ENCODE peak calls at places on chromosomes 2 and 18, in nine cellular contexts. One of them, this sample, is unnamed. For H3K9me3, the result is how much of the 10 kb centered on the place peaks cover.

GRCh38 chr2:61634512-61634911 is 96.4 kb upstream of the XPO1 start:
- DNase-seq in GM12878: no peak
- DNase-seq in transverse colon: no peak
- DNase-seq in esophagus muscularis mucosa: no peak
- DNase-seq in stomach: no peak
- DNase-seq in ovary: no peak
- DNase-seq in tibial nerve: no peak
- DNase-seq in upper lobe of left lung: no peak
- DNase-seq in A549: no peak
- DNase-seq in this sample: no peak

GRCh38 chr18:34494359-34494696 is 215.8 kb upstream of the DTNA start:
- DNase-seq in ovary: no peak
- DNase-seq in stomach: no peak
- DNase-seq in upper lobe of left lung: no peak
- DNase-seq in tibial nerve: no peak
- DNase-seq in transverse colon: no peak
- DNase-seq in A549: no peak
- DNase-seq in GM12878: no peak
- DNase-seq in esophagus muscularis mucosa: no peak
- DNase-seq in this sample: peak

GRCh38 chr18:9403795-9404564 is 69.4 kb downstream of the TWSG1 start:
- DNase-seq in upper lobe of left lung: no peak
- DNase-seq in transverse colon: no peak
- DNase-seq in GM12878: no peak
- DNase-seq in tibial nerve: peak
- DNase-seq in ovary: no peak
- DNase-seq in stomach: no peak
- DNase-seq in A549: no peak
- DNase-seq in esophagus muscularis mucosa: no peak
- DNase-seq in this sample: no peak

GRCh38 chr2:17148298-17149228 is 369.7 kb downstream of the RAD51AP2 start:
- DNase-seq in stomach: peak
- DNase-seq in transverse colon: no peak
- DNase-seq in GM12878: no peak
- DNase-seq in upper lobe of left lung: no peak
- DNase-seq in esophagus muscularis mucosa: no peak
- DNase-seq in tibial nerve: no peak
- DNase-seq in A549: peak
- DNase-seq in ovary: peak
- DNase-seq in this sample: no peak

GRCh38 chr2:239813261-239814135 is 211.6 kb downstream of the NDUFA10 start:
- DNase-seq in GM12878: no peak
- DNase-seq in tibial nerve: no peak
- DNase-seq in upper lobe of left lung: peak
- DNase-seq in esophagus muscularis mucosa: no peak
- DNase-seq in transverse colon: no peak
- DNase-seq in stomach: no peak
- DNase-seq in ovary: no peak
- DNase-seq in A549: no peak
- DNase-seq in this sample: peak

GRCh38 chr2:148021059-148021985 is at the start of gene MBD5:
- DNase-seq in tibial nerve: peak
- DNase-seq in esophagus muscularis mucosa: no peak
- DNase-seq in GM12878: peak
- DNase-seq in upper lobe of left lung: peak
- DNase-seq in stomach: peak
- DNase-seq in A549: peak
- DNase-seq in transverse colon: peak
- DNase-seq in ovary: no peak
- DNase-seq in this sample: peak

GRCh38 chr18:8752329-8752728 is 47.0 kb downstream of the MTCL1 start:
- DNase-seq in ovary: no peak
- DNase-seq in esophagus muscularis mucosa: no peak
- DNase-seq in stomach: no peak
- DNase-seq in GM12878: no peak
- DNase-seq in A549: no peak
- DNase-seq in transverse colon: no peak
- DNase-seq in tibial nerve: no peak
- DNase-seq in upper lobe of left lung: no peak
- DNase-seq in this sample: no peak

GRCh38 chr2:142974288-142975024 is 97.0 kb downstream of the KYNU start:
- DNase-seq in esophagus muscularis mucosa: no peak
- DNase-seq in upper lobe of left lung: no peak
- DNase-seq in ovary: no peak
- DNase-seq in GM12878: no peak
- DNase-seq in transverse colon: no peak
- DNase-seq in tibial nerve: no peak
- DNase-seq in A549: peak
- DNase-seq in stomach: no peak
- DNase-seq in this sample: no peak

GRCh38 chr2:96258393-96259022 is 7.3 kb downstream of the TMEM127 start:
- DNase-seq in A549: no peak
- DNase-seq in upper lobe of left lung: no peak
- DNase-seq in stomach: no peak
- DNase-seq in esophagus muscularis mucosa: no peak
- DNase-seq in tibial nerve: no peak
- DNase-seq in ovary: no peak
- DNase-seq in transverse colon: no peak
- DNase-seq in GM12878: no peak
- DNase-seq in this sample: peak

GRCh38 chr18:33906046-33906445 is 318.7 kb downstream of the NOL4 start:
- DNase-seq in ovary: no peak
- DNase-seq in upper lobe of left lung: no peak
- DNase-seq in tibial nerve: no peak
- DNase-seq in transverse colon: no peak
- DNase-seq in stomach: no peak
- DNase-seq in esophagus muscularis mucosa: no peak
- DNase-seq in GM12878: no peak
- DNase-seq in A549: no peak
- DNase-seq in this sample: no peak

GRCh38 chr18:63439334-63439733 is 17.1 kb upstream of the VPS4B start:
- DNase-seq in esophagus muscularis mucosa: no peak
- DNase-seq in ovary: peak
- DNase-seq in A549: peak
- DNase-seq in upper lobe of left lung: peak
- DNase-seq in transverse colon: peak
- DNase-seq in GM12878: no peak
- DNase-seq in stomach: peak
- DNase-seq in tibial nerve: peak
- DNase-seq in this sample: peak

GRCh38 chr2:7825591-7826312 is 856.1 kb upstream of the ID2 start:
- DNase-seq in transverse colon: no peak
- DNase-seq in esophagus muscularis mucosa: peak
- DNase-seq in ovary: no peak
- DNase-seq in stomach: no peak
- DNase-seq in GM12878: peak
- DNase-seq in upper lobe of left lung: peak
- DNase-seq in A549: peak
- DNase-seq in tibial nerve: no peak
- DNase-seq in this sample: no peak

GRCh38 chr2:2842466-2842865 is 511.4 kb upstream of the MYT1L start:
- DNase-seq in transverse colon: no peak
- DNase-seq in GM12878: no peak
- DNase-seq in ovary: no peak
- DNase-seq in stomach: peak
- DNase-seq in upper lobe of left lung: peak
- DNase-seq in tibial nerve: no peak
- DNase-seq in A549: no peak
- DNase-seq in esophagus muscularis mucosa: no peak
- DNase-seq in this sample: no peak
- H3K9me3 ChIP-seq in transverse colon: under half
- H3K9me3 ChIP-seq in GM12878: under half
- H3K9me3 ChIP-seq in ovary: under half
- H3K9me3 ChIP-seq in stomach: under half
- H3K9me3 ChIP-seq in upper lobe of left lung: under half
- H3K9me3 ChIP-seq in tibial nerve: under half
- H3K9me3 ChIP-seq in A549: under half
- H3K9me3 ChIP-seq in esophagus muscularis mucosa: under half
- H3K9me3 ChIP-seq in this sample: under half

GRCh38 chr2:170380267-170380666 is 202.3 kb downstream of the MYO3B start:
- DNase-seq in upper lobe of left lung: no peak
- DNase-seq in tibial nerve: no peak
- DNase-seq in esophagus muscularis mucosa: no peak
- DNase-seq in A549: no peak
- DNase-seq in GM12878: no peak
- DNase-seq in stomach: no peak
- DNase-seq in transverse colon: no peak
- DNase-seq in ovary: no peak
- DNase-seq in this sample: no peak
- TF ChIP-seq EP300 in upper lobe of left lung: no peak
- TF ChIP-seq EP300 in tibial nerve: no peak
- TF ChIP-seq EP300 in esophagus muscularis mucosa: no peak
- TF ChIP-seq EP300 in A549: no peak
- TF ChIP-seq EP300 in GM12878: no peak
- TF ChIP-seq EP300 in stomach: no peak
- TF ChIP-seq EP300 in transverse colon: no peak
- TF ChIP-seq EP300 in ovary: no peak
- TF ChIP-seq EP300 in this sample: no peak

GRCh38 chr2:83517727-83518368 is 941.2 kb downstream of the SUCLG1 start:
- DNase-seq in ovary: no peak
- DNase-seq in transverse colon: no peak
- DNase-seq in GM12878: no peak
- DNase-seq in esophagus muscularis mucosa: no peak
- DNase-seq in tibial nerve: no peak
- DNase-seq in stomach: no peak
- DNase-seq in A549: no peak
- DNase-seq in upper lobe of left lung: no peak
- DNase-seq in this sample: no peak

GRCh38 chr2:83516503-83516902 is 942.6 kb downstream of the SUCLG1 start:
- DNase-seq in esophagus muscularis mucosa: no peak
- DNase-seq in GM12878: no peak
- DNase-seq in tibial nerve: no peak
- DNase-seq in stomach: no peak
- DNase-seq in upper lobe of left lung: no peak
- DNase-seq in A549: no peak
- DNase-seq in transverse colon: no peak
- DNase-seq in ovary: no peak
- DNase-seq in this sample: no peak
- H3K9me3 ChIP-seq in esophagus muscularis mucosa: under half
- H3K9me3 ChIP-seq in GM12878: under half
- H3K9me3 ChIP-seq in tibial nerve: under half
- H3K9me3 ChIP-seq in stomach: under half
- H3K9me3 ChIP-seq in upper lobe of left lung: under half
- H3K9me3 ChIP-seq in A549: under half
- H3K9me3 ChIP-seq in transverse colon: under half
- H3K9me3 ChIP-seq in ovary: under half
- H3K9me3 ChIP-seq in this sample: under half

GRCh38 chr2:135913726-135914365 is 37.6 kb upstream of the MCM6 start:
- DNase-seq in A549: peak
- DNase-seq in ovary: no peak
- DNase-seq in esophagus muscularis mucosa: no peak
- DNase-seq in upper lobe of left lung: no peak
- DNase-seq in stomach: no peak
- DNase-seq in tibial nerve: peak
- DNase-seq in transverse colon: no peak
- DNase-seq in GM12878: no peak
- DNase-seq in this sample: no peak
- TF ChIP-seq EP300 in A549: no peak
- TF ChIP-seq EP300 in ovary: no peak
- TF ChIP-seq EP300 in esophagus muscularis mucosa: no peak
- TF ChIP-seq EP300 in upper lobe of left lung: no peak
- TF ChIP-seq EP300 in stomach: no peak
- TF ChIP-seq EP300 in tibial nerve: no peak
- TF ChIP-seq EP300 in transverse colon: no peak
- TF ChIP-seq EP300 in GM12878: no peak
- TF ChIP-seq EP300 in this sample: no peak

DNA sequence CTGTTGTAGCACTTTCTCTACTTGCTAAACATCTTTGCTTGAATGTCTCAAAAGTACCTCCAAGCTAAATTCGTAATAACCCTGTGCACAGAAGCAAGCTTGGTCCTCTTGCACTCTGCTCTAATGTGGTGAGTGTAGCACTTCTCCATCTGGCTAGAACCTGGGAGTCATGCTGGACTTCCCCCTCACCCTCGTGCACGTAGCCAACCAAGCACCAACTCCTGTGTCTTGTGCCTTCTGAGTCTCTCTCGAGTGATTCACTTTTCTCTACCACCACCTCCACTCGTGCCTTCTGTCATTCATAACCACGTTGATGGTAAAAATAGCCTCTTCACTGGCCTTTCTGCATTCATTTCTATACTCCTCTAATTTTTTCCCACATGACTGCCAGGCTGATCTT is 91.9 kb upstream of the KCNE4 start:
- DNase-seq in esophagus muscularis mucosa: peak
- DNase-seq in A549: no peak
- DNase-seq in transverse colon: no peak
- DNase-seq in stomach: no peak
- DNase-seq in GM12878: peak
- DNase-seq in ovary: no peak
- DNase-seq in tibial nerve: no peak
- DNase-seq in upper lobe of left lung: no peak
- DNase-seq in this sample: no peak
- H3K9me3 ChIP-seq in esophagus muscularis mucosa: under half
- H3K9me3 ChIP-seq in A549: under half
- H3K9me3 ChIP-seq in transverse colon: under half
- H3K9me3 ChIP-seq in stomach: under half
- H3K9me3 ChIP-seq in GM12878: under half
- H3K9me3 ChIP-seq in ovary: under half
- H3K9me3 ChIP-seq in tibial nerve: under half
- H3K9me3 ChIP-seq in upper lobe of left lung: under half
- H3K9me3 ChIP-seq in this sample: under half

DNA sequence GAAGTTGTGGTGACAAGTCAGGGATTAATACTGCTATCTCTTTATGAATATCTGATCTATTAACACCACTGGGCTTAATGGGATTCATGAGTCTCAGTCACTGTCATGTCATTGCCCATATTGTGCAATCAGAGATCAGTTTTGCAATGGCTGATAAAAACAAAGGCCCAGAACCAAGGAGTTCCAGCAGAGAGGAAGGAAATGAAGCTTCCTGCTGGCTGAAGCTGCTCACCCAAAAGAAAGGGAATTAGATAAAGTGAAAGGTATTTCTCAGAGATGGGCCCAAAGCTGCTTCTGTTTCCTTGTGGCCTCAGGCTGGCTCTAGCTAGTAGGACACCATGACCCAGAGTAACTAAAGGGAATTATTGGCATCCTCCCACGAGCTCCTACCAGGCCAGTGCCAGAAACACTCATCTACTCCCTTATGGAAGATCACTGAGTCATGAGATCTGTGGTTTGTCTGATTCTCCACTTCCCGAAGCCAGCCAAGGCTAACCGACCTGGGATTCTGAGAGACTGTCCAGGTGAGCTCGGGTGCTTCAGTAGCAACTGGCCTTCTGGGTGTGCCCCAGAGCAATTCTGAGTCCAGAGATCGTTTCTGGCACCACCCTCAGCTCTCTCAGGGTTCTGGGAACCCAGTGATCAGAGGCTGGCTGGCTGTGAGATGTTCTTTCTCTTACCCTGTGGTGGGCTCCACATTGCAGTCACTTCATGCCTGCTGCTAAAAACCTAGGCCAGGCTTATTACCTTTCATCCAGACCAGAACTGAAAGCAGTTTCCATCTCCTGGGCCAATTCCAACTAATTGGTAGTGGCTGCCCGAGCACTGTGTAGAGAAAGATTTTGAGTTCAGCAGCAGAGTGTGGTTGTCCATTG is 129.5 kb upstream of the PELI1 start:
- DNase-seq in GM12878: no peak
- DNase-seq in stomach: peak
- DNase-seq in ovary: peak
- DNase-seq in transverse colon: peak
- DNase-seq in A549: peak
- DNase-seq in upper lobe of left lung: peak
- DNase-seq in esophagus muscularis mucosa: no peak
- DNase-seq in tibial nerve: peak
- DNase-seq in this sample: peak
- TF ChIP-seq EP300 in GM12878: no peak
- TF ChIP-seq EP300 in stomach: no peak
- TF ChIP-seq EP300 in ovary: no peak
- TF ChIP-seq EP300 in transverse colon: no peak
- TF ChIP-seq EP300 in A549: no peak
- TF ChIP-seq EP300 in upper lobe of left lung: no peak
- TF ChIP-seq EP300 in esophagus muscularis mucosa: no peak
- TF ChIP-seq EP300 in tibial nerve: peak
- TF ChIP-seq EP300 in this sample: no peak

GRCh38 chr2:457792-458430 is 170.0 kb upstream of the ALKAL2 start:
- DNase-seq in tibial nerve: no peak
- DNase-seq in GM12878: no peak
- DNase-seq in upper lobe of left lung: no peak
- DNase-seq in transverse colon: no peak
- DNase-seq in stomach: no peak
- DNase-seq in A549: no peak
- DNase-seq in ovary: no peak
- DNase-seq in esophagus muscularis mucosa: peak
- DNase-seq in this sample: no peak
- H3K9me3 ChIP-seq in tibial nerve: under half
- H3K9me3 ChIP-seq in GM12878: under half
- H3K9me3 ChIP-seq in upper lobe of left lung: under half
- H3K9me3 ChIP-seq in transverse colon: under half
- H3K9me3 ChIP-seq in stomach: under half
- H3K9me3 ChIP-seq in A549: under half
- H3K9me3 ChIP-seq in ovary: under half
- H3K9me3 ChIP-seq in esophagus muscularis mucosa: under half
- H3K9me3 ChIP-seq in this sample: under half

This sample was measured in sigmoid colon.